ENCODE peak calls at places on chromosome 16, in seven cellular contexts. C is HEK293T; Y is left cardiac atrium; J is DMS153; L is activated naive CD8-positive, alpha-beta T cell treated with anti-CD3 and anti-CD28 coated beads, Interleukin-2, amount 50 U/mL, for 24 hours; X is MCF 10A; U is prostate gland. W is an unnamed sample.

GRCh38 chr16:12010388-12011251 is 34.1 kb downstream of the SNX29 start:
- DNase-seq in L (no peak), X (no peak), Y (no peak), U (no peak), C (no peak), J (no peak), W (no peak)

GRCh38 chr16:50718761-50719400 is 23.0 kb upstream of the CYLD start:
- DNase-seq in L (no peak), X (no peak), C (no peak), Y (no peak), U (peak), J (no peak), W (peak)

GRCh38 chr16:83994703-83995102 is 26.7 kb downstream of the NECAB2 start:
- DNase-seq in L (no peak), C (no peak), Y (no peak), J (no peak), X (no peak), U (no peak), W (no peak)

GRCh38 chr16:52591441-52592215 is 44.7 kb upstream of the TOX3 start:
- DNase-seq in J (no peak), C (no peak), L (no peak), U (no peak), Y (no peak), X (no peak), W (no peak)

GRCh38 chr16:87832759-87833502 is 36.4 kb downstream of the SLC7A5 start:
- DNase-seq in X (no peak), U (no peak), L (no peak), C (no peak), Y (no peak), J (no peak), W (no peak)

GRCh38 chr16:21302898-21303528 is 24.9 kb upstream of the CRYM start:
- DNase-seq in X (peak), Y (no peak), J (no peak), C (no peak), L (no peak), U (no peak), W (peak)

GRCh38 chr16:81468269-81468902 is 23.8 kb downstream of the CMIP start:
- DNase-seq in X (no peak), L (no peak), J (no peak), C (no peak), U (no peak), Y (no peak), W (no peak)

GRCh38 chr16:1941924-1942809 is 832 bp downstream of the MSRB1 start:
- DNase-seq in C (no peak), U (no peak), X (peak), Y (no peak), L (no peak), J (no peak), W (peak)

GRCh38 chr16:73125860-73126259 is 77.9 kb upstream of the ZFHX3 start:
- DNase-seq in J (no peak), X (peak), L (no peak), C (no peak), U (no peak), Y (peak), W (no peak)

GRCh38 chr16:7236824-7237410 is 95.7 kb upstream of the RBFOX1 start:
- DNase-seq in X (no peak), C (no peak), Y (no peak), J (no peak), L (no peak), U (no peak), W (no peak)

GRCh38 chr16:54651851-54652770 is 278.6 kb upstream of the IRX5 start:
- DNase-seq in J (no peak), C (no peak), X (peak), U (no peak), L (no peak), Y (no peak), W (peak)

GRCh38 chr16:17607624-17608023 is 136.9 kb upstream of the XYLT1 start:
- DNase-seq in C (no peak), J (no peak), U (no peak), X (no peak), Y (no peak), L (no peak), W (no peak)

GRCh38 chr16:88831838-88832237 is 20.1 kb upstream of the APRT start:
- DNase-seq in X (peak), J (no peak), L (no peak), U (no peak), C (no peak), Y (no peak), W (peak)

GRCh38 chr16:31874354-31875111 is 926 bp downstream of the ZNF267 start:
- DNase-seq in C (peak), L (peak), J (peak), U (no peak), X (peak), Y (no peak), W (peak)

GRCh38 chr16:80746231-80746630 is 58.2 kb downstream of the CDYL2 start:
- DNase-seq in J (no peak), C (no peak), X (no peak), U (no peak), L (no peak), Y (no peak), W (no peak)

W was measured in PC-9.